ENCODE peak calls at places on chromosomes 2 and 18, in five cellular contexts. One of them, this sample, is unnamed.

GRCh38 chr2:134420920-134421319 is 167.0 kb downstream of the MGAT5 start:
- DNase-seq in lower lobe of right lung: no peak
- DNase-seq in upper lobe of right lung: no peak
- DNase-seq in BJ: no peak
- DNase-seq in progenitor cell of endocrine pancreas: no peak
- DNase-seq in this sample: no peak

GRCh38 chr2:43605851-43606250 is 10.0 kb upstream of the THADA start:
- DNase-seq in lower lobe of right lung: no peak
- DNase-seq in upper lobe of right lung: no peak
- DNase-seq in BJ: no peak
- DNase-seq in progenitor cell of endocrine pancreas: no peak
- DNase-seq in this sample: no peak

GRCh38 chr2:182228073-182228473 is 198.8 kb downstream of the PDE1A start:
- DNase-seq in lower lobe of right lung: no peak
- DNase-seq in upper lobe of right lung: no peak
- DNase-seq in BJ: no peak
- DNase-seq in progenitor cell of endocrine pancreas: no peak
- DNase-seq in this sample: no peak

GRCh38 chr2:43020990-43021677 is 205.3 kb downstream of the ZFP36L2 start:
- DNase-seq in lower lobe of right lung: no peak
- DNase-seq in upper lobe of right lung: no peak
- DNase-seq in BJ: no peak
- DNase-seq in progenitor cell of endocrine pancreas: no peak
- DNase-seq in this sample: no peak

GRCh38 chr18:32730620-32731021 is 42.2 kb downstream of the KLHL14 start:
- DNase-seq in lower lobe of right lung: no peak
- DNase-seq in upper lobe of right lung: no peak
- DNase-seq in BJ: no peak
- DNase-seq in progenitor cell of endocrine pancreas: no peak
- DNase-seq in this sample: no peak

GRCh38 chr2:224685120-224685519 is 31.0 kb downstream of the CCDC195 start:
- DNase-seq in lower lobe of right lung: no peak
- DNase-seq in upper lobe of right lung: no peak
- DNase-seq in BJ: no peak
- DNase-seq in progenitor cell of endocrine pancreas: no peak
- DNase-seq in this sample: no peak

GRCh38 chr2:224173210-224173609 is 134.1 kb upstream of the SERPINE2 start:
- DNase-seq in lower lobe of right lung: no peak
- DNase-seq in upper lobe of right lung: no peak
- DNase-seq in BJ: no peak
- DNase-seq in progenitor cell of endocrine pancreas: no peak
- DNase-seq in this sample: no peak

GRCh38 chr18:7778181-7778580 is 211.1 kb downstream of the PTPRM start:
- DNase-seq in lower lobe of right lung: no peak
- DNase-seq in upper lobe of right lung: no peak
- DNase-seq in BJ: no peak
- DNase-seq in progenitor cell of endocrine pancreas: no peak
- DNase-seq in this sample: no peak

GRCh38 chr2:69087211-69087911 is 74.4 kb downstream of the ANTXR1 start:
- DNase-seq in lower lobe of right lung: no peak
- DNase-seq in upper lobe of right lung: no peak
- DNase-seq in BJ: no peak
- DNase-seq in progenitor cell of endocrine pancreas: no peak
- DNase-seq in this sample: no peak

GRCh38 chr2:183458450-183458849 is 334.2 kb downstream of the NUP35 start:
- DNase-seq in lower lobe of right lung: no peak
- DNase-seq in upper lobe of right lung: no peak
- DNase-seq in BJ: no peak
- DNase-seq in progenitor cell of endocrine pancreas: no peak
- DNase-seq in this sample: no peak

GRCh38 chr2:46445561-46445960 is 33.8 kb upstream of the TMEM247 start:
- DNase-seq in lower lobe of right lung: no peak
- DNase-seq in upper lobe of right lung: no peak
- DNase-seq in BJ: no peak
- DNase-seq in progenitor cell of endocrine pancreas: no peak
- DNase-seq in this sample: no peak

GRCh38 chr2:3257842-3258241 is 119.8 kb downstream of the EIPR1 start:
- DNase-seq in lower lobe of right lung: no peak
- DNase-seq in upper lobe of right lung: no peak
- DNase-seq in BJ: no peak
- DNase-seq in progenitor cell of endocrine pancreas: no peak
- DNase-seq in this sample: no peak

GRCh38 chr18:28147674-28148171 is 29.2 kb downstream of the CDH2 start:
- DNase-seq in lower lobe of right lung: no peak
- DNase-seq in upper lobe of right lung: no peak
- DNase-seq in BJ: no peak
- DNase-seq in progenitor cell of endocrine pancreas: no peak
- DNase-seq in this sample: no peak

GRCh38 chr2:235419996-235420395 is 73.8 kb upstream of the AGAP1 start:
- DNase-seq in lower lobe of right lung: no peak
- DNase-seq in upper lobe of right lung: no peak
- DNase-seq in BJ: no peak
- DNase-seq in progenitor cell of endocrine pancreas: no peak
- DNase-seq in this sample: no peak

GRCh38 chr2:92073815-92074548 is 2797.2 kb upstream of the TEKT4 start:
- DNase-seq in lower lobe of right lung: peak
- DNase-seq in upper lobe of right lung: peak
- DNase-seq in BJ: no peak
- DNase-seq in progenitor cell of endocrine pancreas: no peak
- DNase-seq in this sample: peak

GRCh38 chr18:59145055-59145454 is 5.4 kb downstream of the SEC11C start:
- DNase-seq in lower lobe of right lung: no peak
- DNase-seq in upper lobe of right lung: no peak
- DNase-seq in BJ: no peak
- DNase-seq in progenitor cell of endocrine pancreas: no peak
- DNase-seq in this sample: no peak

GRCh38 chr2:55482186-55482945 is 37.2 kb upstream of the CFAP36 start:
- DNase-seq in lower lobe of right lung: no peak
- DNase-seq in upper lobe of right lung: no peak
- DNase-seq in BJ: no peak
- DNase-seq in progenitor cell of endocrine pancreas: no peak
- DNase-seq in this sample: no peak

GRCh38 chr18:3217930-3218647 is 1.7 kb downstream of the MYOM1 start:
- DNase-seq in lower lobe of right lung: no peak
- DNase-seq in upper lobe of right lung: no peak
- DNase-seq in BJ: no peak
- DNase-seq in progenitor cell of endocrine pancreas: no peak
- DNase-seq in this sample: no peak

GRCh38 chr2:144143294-144144092 is 376.4 kb downstream of the ZEB2 start:
- DNase-seq in lower lobe of right lung: no peak
- DNase-seq in upper lobe of right lung: no peak
- DNase-seq in BJ: no peak
- DNase-seq in progenitor cell of endocrine pancreas: no peak
- DNase-seq in this sample: no peak

GRCh38 chr2:120647487-120647886 is 88.2 kb upstream of the GLI2 start:
- DNase-seq in lower lobe of right lung: no peak
- DNase-seq in upper lobe of right lung: no peak
- DNase-seq in BJ: peak
- DNase-seq in progenitor cell of endocrine pancreas: no peak
- DNase-seq in this sample: peak

GRCh38 chr18:41818381-41819355 is 136.4 kb upstream of the PIK3C3 start:
- DNase-seq in lower lobe of right lung: no peak
- DNase-seq in upper lobe of right lung: no peak
- DNase-seq in BJ: no peak
- DNase-seq in progenitor cell of endocrine pancreas: no peak
- DNase-seq in this sample: no peak

GRCh38 chr18:62634471-62634870 is 80.9 kb upstream of the PHLPP1 start:
- DNase-seq in lower lobe of right lung: no peak
- DNase-seq in upper lobe of right lung: no peak
- DNase-seq in BJ: peak
- DNase-seq in progenitor cell of endocrine pancreas: no peak
- DNase-seq in this sample: no peak

GRCh38 chr18:62637403-62637802 is 77.9 kb upstream of the PHLPP1 start:
- DNase-seq in lower lobe of right lung: no peak
- DNase-seq in upper lobe of right lung: no peak
- DNase-seq in BJ: no peak
- DNase-seq in progenitor cell of endocrine pancreas: no peak
- DNase-seq in this sample: no peak

GRCh38 chr18:62632788-62633455 is 82.4 kb upstream of the PHLPP1 start:
- DNase-seq in lower lobe of right lung: no peak
- DNase-seq in upper lobe of right lung: no peak
- DNase-seq in BJ: no peak
- DNase-seq in progenitor cell of endocrine pancreas: no peak
- DNase-seq in this sample: no peak

GRCh38 chr18:62634991-62635630 is 80.2 kb upstream of the PHLPP1 start:
- DNase-seq in lower lobe of right lung: no peak
- DNase-seq in upper lobe of right lung: no peak
- DNase-seq in BJ: no peak
- DNase-seq in progenitor cell of endocrine pancreas: no peak
- DNase-seq in this sample: no peak

DNA sequence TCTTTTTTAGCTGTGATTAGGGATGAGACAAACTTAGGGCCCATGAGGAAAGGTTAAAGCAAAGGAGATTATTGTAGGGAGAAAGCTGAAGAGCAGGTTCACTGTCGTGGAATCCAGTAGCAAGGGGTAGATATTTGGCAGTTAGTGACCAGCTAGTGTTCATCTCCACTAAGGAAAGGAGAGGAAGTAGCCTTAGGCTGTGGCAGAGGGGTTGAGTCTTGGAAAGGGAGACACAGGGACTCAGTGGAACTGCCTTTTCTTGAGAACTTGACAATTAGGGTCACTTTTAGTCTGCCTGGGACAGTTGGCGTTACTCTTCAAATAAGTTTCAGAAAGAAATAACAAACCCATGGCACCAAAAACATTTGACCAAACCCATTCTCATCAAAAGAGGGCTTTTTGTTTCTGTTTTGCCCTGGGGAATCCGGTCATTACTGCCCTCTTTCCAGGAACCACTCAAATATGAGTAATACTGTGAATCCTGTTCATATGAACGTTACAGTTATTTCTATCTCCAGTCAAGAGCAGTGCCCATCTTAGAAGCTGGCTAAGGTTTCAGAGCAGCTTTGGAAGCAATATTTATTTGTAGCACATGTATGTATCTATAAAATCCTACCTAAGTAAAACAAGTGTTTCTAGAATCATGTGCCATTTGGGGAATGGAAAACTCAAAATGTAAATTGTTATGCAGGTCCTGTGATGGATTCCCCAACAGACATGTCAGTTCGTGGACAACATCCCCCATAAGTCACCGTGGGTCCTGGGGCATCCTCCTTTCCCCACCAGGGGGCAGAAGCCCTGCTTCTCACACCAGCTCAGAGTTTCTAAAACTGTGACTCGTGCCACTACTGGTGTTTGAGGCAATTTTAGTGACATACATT is 77.3 kb upstream of the PHLPP1 start:
- DNase-seq in lower lobe of right lung: no peak
- DNase-seq in upper lobe of right lung: no peak
- DNase-seq in BJ: no peak
- DNase-seq in progenitor cell of endocrine pancreas: no peak
- DNase-seq in this sample: no peak
- TF ChIP-seq CTCF in lower lobe of right lung: peak
- TF ChIP-seq CTCF in upper lobe of right lung: peak
- TF ChIP-seq CTCF in BJ: peak
- TF ChIP-seq CTCF in progenitor cell of endocrine pancreas: peak
- TF ChIP-seq CTCF in this sample: peak

GRCh38 chr2:70960833-70961647 is 17.4 kb upstream of the ANKRD53 start:
- DNase-seq in lower lobe of right lung: no peak
- DNase-seq in upper lobe of right lung: peak
- DNase-seq in BJ: no peak
- DNase-seq in progenitor cell of endocrine pancreas: no peak
- DNase-seq in this sample: peak
- TF ChIP-seq CTCF in lower lobe of right lung: no peak
- TF ChIP-seq CTCF in upper lobe of right lung: no peak
- TF ChIP-seq CTCF in BJ: no peak
- TF ChIP-seq CTCF in progenitor cell of endocrine pancreas: no peak
- TF ChIP-seq CTCF in this sample: no peak

DNA sequence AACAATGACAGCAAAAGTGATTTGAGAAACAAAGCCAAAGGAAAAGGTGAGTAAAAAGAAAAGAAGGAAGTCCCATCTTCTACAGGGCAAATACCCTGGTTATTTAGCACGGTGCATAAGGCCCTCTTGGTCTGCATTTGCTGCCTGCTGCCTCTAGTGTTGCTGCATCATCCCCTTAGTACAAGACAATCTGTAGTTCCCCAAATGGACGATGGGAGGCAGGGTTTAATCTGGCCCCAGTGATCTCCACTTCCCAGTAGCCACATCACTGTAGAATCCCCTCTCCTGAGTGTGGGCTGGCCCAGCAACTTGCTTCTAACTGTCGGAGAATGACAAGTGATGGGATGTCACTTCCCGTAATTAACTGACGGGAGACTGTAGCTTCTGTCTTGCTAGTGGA is 85.1 kb downstream of the CTAGE1 start:
- DNase-seq in lower lobe of right lung: no peak
- DNase-seq in upper lobe of right lung: no peak
- DNase-seq in BJ: no peak
- DNase-seq in progenitor cell of endocrine pancreas: no peak
- DNase-seq in this sample: no peak
- TF ChIP-seq CTCF in lower lobe of right lung: no peak
- TF ChIP-seq CTCF in upper lobe of right lung: no peak
- TF ChIP-seq CTCF in BJ: no peak
- TF ChIP-seq CTCF in progenitor cell of endocrine pancreas: peak
- TF ChIP-seq CTCF in this sample: peak

GRCh38 chr18:46456691-46457090 is 200.3 kb downstream of the LOXHD1 start:
- DNase-seq in lower lobe of right lung: no peak
- DNase-seq in upper lobe of right lung: no peak
- DNase-seq in BJ: no peak
- DNase-seq in progenitor cell of endocrine pancreas: no peak
- DNase-seq in this sample: no peak
- TF ChIP-seq CTCF in lower lobe of right lung: no peak
- TF ChIP-seq CTCF in upper lobe of right lung: no peak
- TF ChIP-seq CTCF in BJ: no peak
- TF ChIP-seq CTCF in progenitor cell of endocrine pancreas: no peak
- TF ChIP-seq CTCF in this sample: no peak

GRCh38 chr2:240983361-240983995 is 14.9 kb upstream of the SNED1 start:
- DNase-seq in lower lobe of right lung: peak
- DNase-seq in upper lobe of right lung: peak
- DNase-seq in BJ: no peak
- DNase-seq in progenitor cell of endocrine pancreas: peak
- DNase-seq in this sample: no peak
- TF ChIP-seq CTCF in lower lobe of right lung: peak
- TF ChIP-seq CTCF in upper lobe of right lung: peak
- TF ChIP-seq CTCF in BJ: no peak
- TF ChIP-seq CTCF in progenitor cell of endocrine pancreas: peak
- TF ChIP-seq CTCF in this sample: peak

GRCh38 chr2:130727286-130727924 is 1.5 kb upstream of the GPR148 start:
- DNase-seq in lower lobe of right lung: peak
- DNase-seq in upper lobe of right lung: peak
- DNase-seq in BJ: peak
- DNase-seq in progenitor cell of endocrine pancreas: peak
- DNase-seq in this sample: peak
- TF ChIP-seq CTCF in lower lobe of right lung: no peak
- TF ChIP-seq CTCF in upper lobe of right lung: no peak
- TF ChIP-seq CTCF in BJ: no peak
- TF ChIP-seq CTCF in progenitor cell of endocrine pancreas: peak
- TF ChIP-seq CTCF in this sample: peak

GRCh38 chr2:241579281-241579680 is 20.7 kb downstream of the BOK start:
- DNase-seq in lower lobe of right lung: no peak
- DNase-seq in upper lobe of right lung: peak
- DNase-seq in BJ: no peak
- DNase-seq in progenitor cell of endocrine pancreas: no peak
- DNase-seq in this sample: no peak
- TF ChIP-seq CTCF in lower lobe of right lung: no peak
- TF ChIP-seq CTCF in upper lobe of right lung: no peak
- TF ChIP-seq CTCF in BJ: no peak
- TF ChIP-seq CTCF in progenitor cell of endocrine pancreas: no peak
- TF ChIP-seq CTCF in this sample: no peak

This sample was measured in type B pancreatic cell.